ENCODE peak calls at places on chromosomes 5 and 9, in eight cellular contexts. One of them, this sample, is unnamed.

GRCh38 chr9:92501671-92502393 is 19.5 kb upstream of the ASPN start:
- DNase-seq in stomach: peak; percentile 34
- DNase-seq in astrocyte of the spinal cord: no peak
- DNase-seq in transverse colon: peak; percentile 26
- DNase-seq in fibroblast of mammary gland: peak; percentile 55
- DNase-seq in hepatocyte: peak; percentile 57
- DNase-seq in mucosa of descending colon: no peak
- DNase-seq in dorsolateral prefrontal cortex: no peak
- DNase-seq in this sample: no peak

GRCh38 chr5:130141689-130142320 is 237.5 kb downstream of the CHSY3 start:
- DNase-seq in stomach: no peak
- DNase-seq in astrocyte of the spinal cord: peak; percentile 47
- DNase-seq in transverse colon: peak; percentile 14
- DNase-seq in fibroblast of mammary gland: peak; percentile 56
- DNase-seq in hepatocyte: peak; percentile 70
- DNase-seq in mucosa of descending colon: no peak
- DNase-seq in dorsolateral prefrontal cortex: peak; percentile 59
- DNase-seq in this sample: no peak

GRCh38 chr5:169971780-169972179 is 8.5 kb downstream of the INSYN2B start:
- DNase-seq in stomach: no peak
- DNase-seq in astrocyte of the spinal cord: no peak
- DNase-seq in transverse colon: no peak
- DNase-seq in fibroblast of mammary gland: no peak
- DNase-seq in hepatocyte: no peak
- DNase-seq in mucosa of descending colon: no peak
- DNase-seq in dorsolateral prefrontal cortex: no peak
- DNase-seq in this sample: no peak

GRCh38 chr5:9283021-9283420 is 262.9 kb downstream of the SEMA5A start:
- DNase-seq in stomach: no peak
- DNase-seq in astrocyte of the spinal cord: peak; percentile 9
- DNase-seq in transverse colon: no peak
- DNase-seq in fibroblast of mammary gland: peak; percentile 59
- DNase-seq in hepatocyte: no peak
- DNase-seq in mucosa of descending colon: no peak
- DNase-seq in dorsolateral prefrontal cortex: no peak
- DNase-seq in this sample: no peak

GRCh38 chr5:123120197-123120596 is 31.2 kb downstream of the PRDM6 start:
- DNase-seq in stomach: no peak
- DNase-seq in astrocyte of the spinal cord: no peak
- DNase-seq in transverse colon: no peak
- DNase-seq in fibroblast of mammary gland: no peak
- DNase-seq in hepatocyte: no peak
- DNase-seq in mucosa of descending colon: no peak
- DNase-seq in dorsolateral prefrontal cortex: no peak
- DNase-seq in this sample: no peak

GRCh38 chr9:116812231-116813028 is 125.3 kb downstream of the TRIM32 start:
- DNase-seq in stomach: no peak
- DNase-seq in astrocyte of the spinal cord: peak; percentile 16
- DNase-seq in transverse colon: no peak
- DNase-seq in fibroblast of mammary gland: no peak
- DNase-seq in hepatocyte: no peak
- DNase-seq in mucosa of descending colon: no peak
- DNase-seq in dorsolateral prefrontal cortex: no peak
- DNase-seq in this sample: no peak

GRCh38 chr5:58149345-58149744 is 310.5 kb downstream of the PLK2 start:
- DNase-seq in stomach: no peak
- DNase-seq in astrocyte of the spinal cord: no peak
- DNase-seq in transverse colon: no peak
- DNase-seq in fibroblast of mammary gland: peak; percentile 16
- DNase-seq in hepatocyte: no peak
- DNase-seq in mucosa of descending colon: no peak
- DNase-seq in dorsolateral prefrontal cortex: no peak
- DNase-seq in this sample: no peak

GRCh38 chr5:157130933-157131332 is 11.7 kb downstream of the MED7 start:
- DNase-seq in stomach: no peak
- DNase-seq in astrocyte of the spinal cord: no peak
- DNase-seq in transverse colon: no peak
- DNase-seq in fibroblast of mammary gland: no peak
- DNase-seq in hepatocyte: peak; percentile 44
- DNase-seq in mucosa of descending colon: no peak
- DNase-seq in dorsolateral prefrontal cortex: no peak
- DNase-seq in this sample: no peak

GRCh38 chr5:114332925-114333324 is 28.9 kb upstream of the KCNN2 start:
- DNase-seq in stomach: no peak
- DNase-seq in astrocyte of the spinal cord: no peak
- DNase-seq in transverse colon: no peak
- DNase-seq in fibroblast of mammary gland: no peak
- DNase-seq in hepatocyte: no peak
- DNase-seq in mucosa of descending colon: no peak
- DNase-seq in dorsolateral prefrontal cortex: no peak
- DNase-seq in this sample: no peak

GRCh38 chr5:140202610-140203009 is 27.6 kb downstream of the CYSTM1 start:
- DNase-seq in stomach: no peak
- DNase-seq in astrocyte of the spinal cord: no peak
- DNase-seq in transverse colon: no peak
- DNase-seq in fibroblast of mammary gland: no peak
- DNase-seq in hepatocyte: no peak
- DNase-seq in mucosa of descending colon: no peak
- DNase-seq in dorsolateral prefrontal cortex: no peak
- DNase-seq in this sample: no peak

GRCh38 chr5:140205952-140206351 is 31.0 kb downstream of the CYSTM1 start:
- DNase-seq in stomach: no peak
- DNase-seq in astrocyte of the spinal cord: no peak
- DNase-seq in transverse colon: no peak
- DNase-seq in fibroblast of mammary gland: no peak
- DNase-seq in hepatocyte: no peak
- DNase-seq in mucosa of descending colon: no peak
- DNase-seq in dorsolateral prefrontal cortex: no peak
- DNase-seq in this sample: no peak

GRCh38 chr5:140197023-140197422 is 22.0 kb downstream of the CYSTM1 start:
- DNase-seq in stomach: no peak
- DNase-seq in astrocyte of the spinal cord: no peak
- DNase-seq in transverse colon: no peak
- DNase-seq in fibroblast of mammary gland: no peak
- DNase-seq in hepatocyte: no peak
- DNase-seq in mucosa of descending colon: no peak
- DNase-seq in dorsolateral prefrontal cortex: no peak
- DNase-seq in this sample: no peak

GRCh38 chr5:140205216-140205615 is 30.2 kb downstream of the CYSTM1 start:
- DNase-seq in stomach: no peak
- DNase-seq in astrocyte of the spinal cord: no peak
- DNase-seq in transverse colon: no peak
- DNase-seq in fibroblast of mammary gland: no peak
- DNase-seq in hepatocyte: no peak
- DNase-seq in mucosa of descending colon: no peak
- DNase-seq in dorsolateral prefrontal cortex: no peak
- DNase-seq in this sample: no peak

DNA sequence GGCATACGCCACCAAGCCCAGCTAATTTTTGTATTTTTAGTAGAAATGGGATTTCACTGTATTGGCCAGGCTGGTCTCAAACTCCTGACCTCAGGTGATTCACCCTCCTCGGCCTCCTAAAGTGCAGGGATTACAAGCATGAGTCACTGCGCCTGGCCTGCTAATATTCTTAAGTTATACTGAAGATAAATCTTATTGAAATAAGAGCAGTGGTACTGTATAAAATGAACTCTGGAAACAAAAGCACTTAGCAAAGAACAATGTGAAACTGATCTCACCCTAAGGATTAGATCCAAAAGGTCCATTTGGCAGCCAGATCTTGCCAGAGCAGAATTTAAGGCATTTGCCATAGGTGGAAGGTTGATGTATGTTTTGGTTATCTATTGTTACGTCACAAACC is 27.1 kb downstream of the CYSTM1 start:
- DNase-seq in stomach: no peak
- DNase-seq in astrocyte of the spinal cord: peak; percentile 53
- DNase-seq in transverse colon: no peak
- DNase-seq in fibroblast of mammary gland: peak; percentile 64
- DNase-seq in hepatocyte: no peak
- DNase-seq in mucosa of descending colon: no peak
- DNase-seq in dorsolateral prefrontal cortex: no peak
- DNase-seq in this sample: no peak
- TF ChIP-seq CTCF in stomach: no peak
- TF ChIP-seq CTCF in astrocyte of the spinal cord: no peak
- TF ChIP-seq CTCF in transverse colon: no peak
- TF ChIP-seq CTCF in fibroblast of mammary gland: no peak
- TF ChIP-seq CTCF in hepatocyte: no peak
- TF ChIP-seq CTCF in mucosa of descending colon: no peak
- TF ChIP-seq CTCF in dorsolateral prefrontal cortex: no peak
- TF ChIP-seq CTCF in this sample: no peak

DNA sequence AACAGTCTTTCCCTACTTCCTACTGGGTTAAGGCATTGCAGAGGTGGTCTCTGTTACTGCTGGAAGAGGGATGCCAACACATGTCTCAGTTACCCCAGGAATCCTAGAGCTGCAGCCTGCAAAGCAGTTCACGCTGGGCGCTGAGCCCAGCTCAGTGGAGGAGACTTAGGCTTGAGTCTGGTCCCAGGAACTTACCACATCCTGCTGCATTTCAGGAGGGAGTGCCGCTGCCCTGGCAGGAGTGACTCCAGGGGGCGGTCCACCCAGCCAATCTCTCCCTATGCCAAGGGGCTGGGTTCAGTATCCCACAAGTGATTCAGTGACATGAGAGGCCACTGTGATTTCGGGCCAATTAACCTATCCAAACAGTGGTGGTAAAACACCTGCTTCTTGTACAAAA is 7.6 kb downstream of the TTC16 start:
- DNase-seq in stomach: peak; percentile 27
- DNase-seq in astrocyte of the spinal cord: peak; percentile 81
- DNase-seq in transverse colon: peak; percentile 39
- DNase-seq in fibroblast of mammary gland: peak; percentile 69
- DNase-seq in hepatocyte: no peak
- DNase-seq in mucosa of descending colon: no peak
- DNase-seq in dorsolateral prefrontal cortex: no peak
- DNase-seq in this sample: no peak
- TF ChIP-seq CTCF in stomach: no peak
- TF ChIP-seq CTCF in astrocyte of the spinal cord: no peak
- TF ChIP-seq CTCF in transverse colon: no peak
- TF ChIP-seq CTCF in fibroblast of mammary gland: no peak
- TF ChIP-seq CTCF in hepatocyte: no peak
- TF ChIP-seq CTCF in mucosa of descending colon: no peak
- TF ChIP-seq CTCF in dorsolateral prefrontal cortex: no peak
- TF ChIP-seq CTCF in this sample: no peak

DNA sequence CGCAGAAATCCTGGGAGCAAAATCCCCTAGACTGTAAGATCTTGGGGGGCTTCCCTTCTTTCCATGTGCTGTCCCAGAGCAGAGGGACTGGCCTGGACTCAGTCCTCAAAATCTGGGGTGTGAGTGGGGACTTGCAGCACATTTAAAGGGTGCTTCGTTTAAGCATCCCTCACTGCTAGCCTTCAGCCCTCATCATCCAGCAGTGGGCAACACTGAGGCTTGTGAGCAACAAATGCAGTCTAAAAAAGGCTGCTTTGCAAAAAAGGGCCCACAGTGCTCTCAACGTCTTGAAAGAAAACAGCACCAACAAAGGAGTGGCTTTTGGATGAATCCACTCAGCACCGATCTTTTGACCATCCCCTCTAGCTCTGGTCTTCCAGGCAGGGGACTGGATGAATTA is 128.3 kb upstream of the TBC1D2 start:
- DNase-seq in stomach: no peak
- DNase-seq in astrocyte of the spinal cord: no peak
- DNase-seq in transverse colon: no peak
- DNase-seq in fibroblast of mammary gland: peak; percentile 31
- DNase-seq in hepatocyte: no peak
- DNase-seq in mucosa of descending colon: no peak
- DNase-seq in dorsolateral prefrontal cortex: no peak
- DNase-seq in this sample: no peak
- TF ChIP-seq CTCF in stomach: no peak
- TF ChIP-seq CTCF in astrocyte of the spinal cord: peak; percentile 32
- TF ChIP-seq CTCF in transverse colon: no peak
- TF ChIP-seq CTCF in fibroblast of mammary gland: peak; percentile 31
- TF ChIP-seq CTCF in hepatocyte: no peak
- TF ChIP-seq CTCF in mucosa of descending colon: no peak
- TF ChIP-seq CTCF in dorsolateral prefrontal cortex: no peak
- TF ChIP-seq CTCF in this sample: no peak

DNA sequence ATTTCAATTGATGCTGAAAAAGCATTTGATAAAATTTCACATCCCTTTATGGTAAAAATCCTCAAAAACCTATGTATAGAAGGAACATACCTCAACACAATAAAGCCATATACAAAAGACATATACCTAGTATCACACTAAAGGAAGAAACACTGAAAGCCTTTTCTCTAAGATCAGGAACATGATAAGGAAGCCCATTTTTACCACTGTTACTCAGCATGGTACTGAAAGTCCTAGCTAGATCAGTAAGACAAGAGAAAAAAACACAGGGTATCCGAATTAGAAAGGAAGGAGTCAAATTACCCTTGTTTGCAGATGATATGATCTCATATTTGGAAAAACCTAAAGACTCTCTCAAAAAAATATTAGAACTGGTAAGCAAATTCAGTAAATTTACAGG is 350.2 kb upstream of the PDE4D start:
- DNase-seq in stomach: no peak
- DNase-seq in astrocyte of the spinal cord: no peak
- DNase-seq in transverse colon: no peak
- DNase-seq in fibroblast of mammary gland: no peak
- DNase-seq in hepatocyte: no peak
- DNase-seq in mucosa of descending colon: no peak
- DNase-seq in dorsolateral prefrontal cortex: no peak
- DNase-seq in this sample: no peak
- TF ChIP-seq CTCF in stomach: no peak
- TF ChIP-seq CTCF in astrocyte of the spinal cord: no peak
- TF ChIP-seq CTCF in transverse colon: no peak
- TF ChIP-seq CTCF in fibroblast of mammary gland: no peak
- TF ChIP-seq CTCF in hepatocyte: no peak
- TF ChIP-seq CTCF in mucosa of descending colon: no peak
- TF ChIP-seq CTCF in dorsolateral prefrontal cortex: no peak
- TF ChIP-seq CTCF in this sample: no peak

DNA sequence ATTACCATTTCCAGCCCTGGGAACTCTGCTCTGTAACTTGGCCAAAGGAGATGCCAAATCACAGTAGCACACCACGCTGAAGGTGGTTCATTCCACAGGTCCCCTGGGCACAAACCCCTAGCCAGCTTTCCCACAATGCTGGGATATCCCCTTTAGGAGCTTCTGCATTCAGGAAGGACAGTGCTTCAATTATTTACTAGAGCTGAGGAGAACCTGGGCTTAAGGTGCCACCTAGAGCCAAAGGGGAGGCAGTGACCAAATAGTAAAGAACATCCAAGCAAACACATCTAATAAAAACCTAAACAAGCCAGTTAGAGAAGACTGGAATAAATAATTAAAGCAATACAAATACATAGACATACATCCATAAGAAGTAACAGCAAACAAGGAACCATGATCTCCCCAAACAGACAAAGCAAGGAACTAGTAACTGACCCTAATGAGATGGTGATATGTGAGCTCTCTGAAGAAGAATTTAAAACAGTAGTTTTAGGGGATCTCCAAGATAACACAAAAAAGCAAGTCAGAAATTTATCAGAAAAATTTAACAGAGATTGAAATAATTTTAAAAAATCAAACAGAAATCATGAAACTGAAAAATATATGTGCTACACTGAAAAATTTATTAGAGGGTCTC is 14.6 kb downstream of the KIF4B start:
- DNase-seq in stomach: no peak
- DNase-seq in astrocyte of the spinal cord: no peak
- DNase-seq in transverse colon: no peak
- DNase-seq in fibroblast of mammary gland: no peak
- DNase-seq in hepatocyte: no peak
- DNase-seq in mucosa of descending colon: no peak
- DNase-seq in dorsolateral prefrontal cortex: no peak
- DNase-seq in this sample: no peak
- TF ChIP-seq CTCF in stomach: no peak
- TF ChIP-seq CTCF in astrocyte of the spinal cord: no peak
- TF ChIP-seq CTCF in transverse colon: no peak
- TF ChIP-seq CTCF in fibroblast of mammary gland: peak; percentile 1
- TF ChIP-seq CTCF in hepatocyte: no peak
- TF ChIP-seq CTCF in mucosa of descending colon: no peak
- TF ChIP-seq CTCF in dorsolateral prefrontal cortex: no peak
- TF ChIP-seq CTCF in this sample: no peak

This sample was measured in omental fat pad.